ENCODE peak calls at places on chromosomes 2 and 18, in four cellular contexts. Y, A, Z and W are unnamed samples.

GRCh38 chr2:45591073-45591472 is 20.0 kb downstream of the SRBD1 start:
- DNase-seq in Y (no peak), A (no peak), Z (no peak), W (no peak)

GRCh38 chr2:14614011-14614410 is 18.5 kb upstream of the LRATD1 start:
- DNase-seq in A (no peak), Y (no peak), Z (no peak), W (no peak)

GRCh38 chr2:23423873-23424680 is 39.1 kb downstream of the KLHL29 start:
- DNase-seq in A (no peak), Z (peak), Y (no peak), W (no peak)

GRCh38 chr18:62420151-62420512 is 95.0 kb downstream of the TNFRSF11A start:
- DNase-seq in A (peak), Y (no peak), Z (peak), W (no peak)

GRCh38 chr2:122414911-122415310 is 659.5 kb downstream of the TSN start:
- DNase-seq in Z (no peak), Y (no peak), A (no peak), W (no peak)

GRCh38 chr2:29238497-29238896 is 123.3 kb downstream of the CLIP4 start:
- DNase-seq in Z (no peak), Y (no peak), A (peak), W (peak)

GRCh38 chr2:239025081-239025801 is 177.4 kb downstream of the TWIST2 start:
- DNase-seq in Y (peak), Z (no peak), A (peak), W (peak)

GRCh38 chr2:33033524-33034150 is 86.9 kb downstream of the LTBP1 start:
- DNase-seq in Y (peak), Z (no peak), A (peak), W (peak)

GRCh38 chr2:131557558-131558321 is 30.1 kb downstream of the CCDC74A start:
- DNase-seq in Y (no peak), A (no peak), Z (no peak), W (no peak)

GRCh38 chr2:200319587-200320337 is 13.3 kb downstream of the SPATS2L start:
- DNase-seq in A (peak), Z (no peak), Y (no peak), W (no peak)

GRCh38 chr2:120934891-120935338 is 199.2 kb downstream of the GLI2 start:
- DNase-seq in Y (peak), A (peak), Z (no peak), W (no peak)

GRCh38 chr2:54680397-54681032 is 42.9 kb upstream of the EML6 start:
- DNase-seq in Y (no peak), A (no peak), Z (peak), W (no peak)

GRCh38 chr18:63366270-63366990 is 576 bp downstream of the KDSR start:
- DNase-seq in A (peak), Z (peak), Y (no peak), W (peak)

GRCh38 chr2:74441111-74441689 is 537 bp downstream of the RTKN start:
- DNase-seq in A (no peak), Z (no peak), Y (no peak), W (no peak)

GRCh38 chr18:37421349-37422080 is 144.1 kb downstream of the CELF4 start:
- DNase-seq in A (no peak), Z (no peak), Y (no peak), W (no peak)

GRCh38 chr2:19675003-19675629 is 226.7 kb downstream of the TTC32 start:
- DNase-seq in Z (no peak), A (no peak), Y (no peak), W (peak)

GRCh38 chr2:236548179-236548918 is 21.3 kb upstream of the ACKR3 start:
- DNase-seq in A (peak), Y (peak), Z (no peak), W (no peak)

GRCh38 chr18:32730068-32730467 is 42.8 kb downstream of the KLHL14 start:
- DNase-seq in A (no peak), Z (no peak), Y (no peak), W (no peak)